ENCODE peak calls at places on chromosomes 16 and 17, in five cellular contexts. I is foreskin melanocyte, S is HS-5, Y is kidney tubule cell, C is OCI-LY7. N is an unnamed sample.

GRCh38 chr17:50259484-50260324 is 14.6 kb upstream of the TMEM92 start:
- DNase-seq in I (no peak), S (no peak), Y (no peak), C (no peak), N (no peak)

GRCh38 chr17:63165420-63165819 is 199.4 kb downstream of the TANC2 start:
- DNase-seq in I (no peak), S (no peak), Y (no peak), C (no peak), N (no peak)

GRCh38 chr16:35711435-35711834 is 2252.0 kb downstream of the TP53TG3F start:
- DNase-seq in I (no peak), S (no peak), Y (no peak), C (no peak), N (no peak)

GRCh38 chr17:77371117-77371887 is 230.5 kb downstream of the SEC14L1 start:
- DNase-seq in I (no peak), S (no peak), Y (no peak), C (no peak), N (no peak)

GRCh38 chr16:49600976-49601375 is 227.4 kb downstream of the C16orf78 start:
- DNase-seq in I (no peak), S (no peak), Y (no peak), C (no peak), N (no peak)

GRCh38 chr17:46874906-46875305 is 23.5 kb downstream of the WNT9B start:
- DNase-seq in I (no peak), S (no peak), Y (no peak), C (no peak), N (no peak)

GRCh38 chr17:82228842-82229685 is at the start of gene SLC16A3:
- DNase-seq in I (no peak), S (no peak), Y (peak), C (peak), N (no peak)

GRCh38 chr17:77475012-77475976 is 334.5 kb downstream of the SEC14L1 start:
- DNase-seq in I (no peak), S (no peak), Y (peak), C (peak), N (no peak)

GRCh38 chr17:76370261-76370993 is 14.0 kb upstream of the SPHK1 start:
- DNase-seq in I (no peak), S (peak), Y (peak), C (peak), N (peak)